ENCODE peak calls at places on chromosomes 2 and 18, in five cellular contexts. F, N, X, O and B are unnamed samples. For H3K4me1, the result is how much of the 10 kb centered on the place peaks cover.

GRCh38 chr2:173161040-173161439 is 85.4 kb downstream of the MAP3K20 start:
- DNase-seq in N (no peak), X (no peak), F (no peak), O (no peak), B (no peak)

GRCh38 chr2:74216642-74217041 is 18.2 kb downstream of the MTHFD2 start:
- DNase-seq in X (no peak), F (no peak), O (no peak), N (no peak), B (no peak)

GRCh38 chr2:2573658-2574293 is 242.7 kb upstream of the MYT1L start:
- DNase-seq in O (peak), N (no peak), X (peak), F (peak), B (no peak)

GRCh38 chr2:215594766-215595165 is 158.9 kb upstream of the FN1 start:
- DNase-seq in X (no peak), N (no peak), F (no peak), O (no peak), B (no peak)

GRCh38 chr2:100260712-100261620 is 61.3 kb downstream of the LONRF2 start:
- DNase-seq in N (peak), X (peak), O (peak), F (peak), B (no peak)

GRCh38 chr2:69280796-69281412 is 106.1 kb downstream of the GFPT1 start:
- DNase-seq in O (no peak), F (no peak), X (no peak), N (no peak), B (no peak)

GRCh38 chr2:7262608-7263228 is 345.5 kb downstream of the RNF144A start:
- DNase-seq in F (no peak), N (no peak), X (no peak), O (no peak), B (no peak)

GRCh38 chr18:41524674-41525470 is 430.2 kb upstream of the PIK3C3 start:
- DNase-seq in N (no peak), O (no peak), X (no peak), F (no peak), B (no peak)

GRCh38 chr2:98479959-98480524 is 35.4 kb downstream of the INPP4A start:
- DNase-seq in X (peak), F (peak), O (no peak), N (no peak), B (peak)

GRCh38 chr2:64263315-64263714 is 119.1 kb upstream of the PELI1 start:
- DNase-seq in O (no peak), N (no peak), X (no peak), F (no peak), B (no peak)

GRCh38 chr2:203061346-203061745 is 46.7 kb downstream of the NBEAL1 start:
- DNase-seq in X (no peak), F (no peak), O (peak), N (no peak), B (no peak)

GRCh38 chr2:170505631-170506270 is 209.4 kb upstream of the SP5 start:
- DNase-seq in F (no peak), O (no peak), X (no peak), N (no peak), B (no peak)

GRCh38 chr2:181223239-181223638 is 233.9 kb upstream of the ITGA4 start:
- DNase-seq in X (no peak), F (no peak), N (no peak), O (no peak), B (no peak)

GRCh38 chr2:1773883-1774282 is 29.6 kb upstream of the PXDN start:
- DNase-seq in F (no peak), X (peak), O (no peak), N (no peak), B (no peak)

GRCh38 chr2:21772624-21773023 is 648.9 kb downstream of the TDRD15 start:
- DNase-seq in F (no peak), O (no peak), X (no peak), N (no peak), B (no peak)

GRCh38 chr2:31275976-31276375 is 42.0 kb downstream of the EHD3 start:
- DNase-seq in N (no peak), O (no peak), F (peak), X (no peak), B (no peak)

GRCh38 chr2:201883559-201883958 is 77.2 kb downstream of the CDK15 start:
- DNase-seq in O (no peak), N (no peak), X (no peak), F (no peak), B (no peak)

GRCh38 chr2:105756435-105756834 is 11.7 kb downstream of the NCK2 start:
- DNase-seq in N (no peak), O (no peak), F (no peak), X (no peak), B (no peak)

GRCh38 chr2:172011814-172012580 is 12.2 kb downstream of the METAP1D start:
- DNase-seq in N (no peak), O (no peak), F (no peak), X (no peak), B (no peak)

DNA sequence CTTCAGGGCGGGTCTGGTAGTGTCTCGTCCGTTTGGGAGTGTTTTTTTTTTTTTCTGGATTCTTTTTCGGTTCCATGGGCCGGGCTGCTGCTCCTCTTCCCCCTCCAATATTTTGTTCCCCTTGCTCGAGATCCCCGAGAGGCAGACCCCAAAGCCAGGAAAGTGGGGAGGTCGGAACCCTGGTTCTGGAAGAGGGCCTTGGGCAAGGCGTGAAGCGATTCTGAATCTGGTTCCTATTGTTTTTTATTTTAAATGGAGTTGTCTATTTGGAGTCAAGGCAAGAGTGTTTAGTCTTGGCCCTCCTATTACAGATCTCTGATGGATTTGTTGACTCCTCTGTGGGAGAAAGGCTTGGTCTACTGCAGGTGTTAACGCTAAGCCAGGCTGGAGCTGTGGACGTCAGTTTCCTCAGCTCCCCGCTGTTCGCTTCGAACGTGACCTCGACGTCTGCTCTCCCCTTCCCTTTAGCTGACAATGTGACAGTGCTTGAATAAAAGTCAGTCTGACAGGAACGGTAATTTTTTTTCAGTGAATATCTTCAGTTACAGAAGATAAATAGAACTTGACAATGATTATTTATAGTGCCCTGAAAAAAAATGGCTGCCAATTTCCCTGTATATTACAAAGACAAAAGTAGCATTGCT is 682 bp upstream of the DNAJC27 start:
- DNase-seq in O (peak), X (no peak), F (peak), N (no peak), B (peak)
- TF ChIP-seq POLR2AphosphoS5 in O (no peak), X (peak), F (no peak), N (no peak), B (peak)

DNA sequence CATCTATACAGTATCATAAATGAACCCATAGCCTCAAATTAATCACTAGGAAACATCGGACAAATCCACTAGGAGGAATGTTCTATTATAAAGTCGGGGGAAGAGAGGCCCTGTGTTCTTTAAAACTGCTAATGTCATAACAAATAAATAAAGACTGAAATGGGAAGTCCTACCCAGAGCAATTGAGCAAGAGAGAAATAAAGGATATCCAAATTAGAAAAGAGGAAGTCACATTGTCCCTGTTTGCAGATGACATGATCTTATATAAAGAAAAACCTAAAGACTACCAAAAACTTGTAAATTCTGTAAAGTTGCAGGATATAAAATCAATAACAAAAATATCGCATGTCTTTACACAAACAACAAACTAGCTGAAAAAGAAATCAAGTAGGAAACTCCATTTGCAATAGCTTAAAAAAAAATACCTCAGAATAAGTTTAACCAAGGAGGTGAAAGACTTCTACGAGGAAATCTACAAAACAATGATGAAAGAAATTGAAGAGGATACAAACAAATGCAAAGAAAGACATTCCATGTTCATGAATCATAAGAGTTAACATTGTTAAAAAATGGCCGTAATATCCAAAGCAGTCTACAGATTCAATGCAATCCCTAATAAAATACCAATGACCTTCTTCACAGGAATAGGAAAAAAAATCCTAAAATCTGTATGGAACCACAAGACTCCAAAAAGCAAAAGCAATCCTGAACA is 30.5 kb downstream of the RTN4 start:
- DNase-seq in O (no peak), X (no peak), N (no peak), F (no peak), B (no peak)
- H3K27ac ChIP-seq in O (no peak), X (peak), N (no peak), F (peak), B (peak)

GRCh38 chr2:10447300-10448207 is 573 bp downstream of the ODC1 start:
- DNase-seq in F (peak), N (peak), O (peak), X (peak), B (peak)

GRCh38 chr2:10448208-10448645 is at the start of gene ODC1:
- DNase-seq in O (peak), F (peak), N (peak), X (peak), B (peak)

GRCh38 chr2:10448646-10449480 is 736 bp upstream of the ODC1 start:
- DNase-seq in X (peak), F (no peak), O (peak), N (no peak), B (peak)

GRCh38 chr2:10449838-10450691 is 1.9 kb upstream of the ODC1 start:
- DNase-seq in N (no peak), X (peak), O (peak), F (peak), B (peak)

GRCh38 chr2:10449481-10449831 is 1.3 kb upstream of the ODC1 start:
- DNase-seq in F (no peak), O (no peak), N (peak), X (no peak), B (no peak)
- H3K4me1 ChIP-seq in F (under half), O (half or more), N (under half), X (half or more), B (under half)

DNA sequence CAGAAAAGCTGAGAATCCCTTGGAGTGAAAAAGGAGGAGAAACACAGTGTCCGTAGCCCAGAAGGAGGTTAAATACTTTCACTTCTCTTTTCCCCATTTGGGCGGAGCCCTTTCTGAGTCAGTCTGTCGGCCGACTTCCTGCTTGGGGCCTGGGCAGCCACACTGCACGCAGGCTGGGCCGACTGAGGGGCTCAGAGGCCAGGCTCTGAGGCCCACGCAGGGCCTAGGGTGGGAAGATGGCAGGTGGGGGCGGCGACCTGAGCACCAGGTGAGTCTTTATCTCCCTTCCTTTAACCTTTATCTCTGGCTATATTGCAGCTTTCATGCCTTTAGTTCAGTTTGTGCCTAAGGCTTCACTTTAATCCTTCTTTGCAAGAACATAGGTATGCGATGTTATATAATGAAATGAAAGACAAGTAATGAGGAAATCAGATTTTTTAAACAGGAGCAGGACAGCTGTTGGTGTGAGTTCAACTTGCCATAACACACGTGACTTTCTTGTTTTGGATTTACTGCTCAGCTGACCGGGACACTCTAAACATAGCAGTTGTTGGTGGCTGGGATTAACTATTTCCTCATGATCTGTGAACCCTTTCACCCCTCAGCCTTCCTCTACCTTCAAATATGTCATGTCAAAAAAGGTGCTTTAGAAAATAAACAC is at the start of gene SP100:
- DNase-seq in X (peak), N (peak), O (peak), F (no peak), B (peak)
- TF ChIP-seq POLR2AphosphoS5 in X (peak), N (peak), O (peak), F (peak), B (peak)

GRCh38 chr18:33835419-33835818 is 257.4 kb downstream of the ASXL3 start:
- DNase-seq in X (no peak), N (no peak), F (no peak), O (no peak), B (no peak)

GRCh38 chr18:33838084-33838483 is 260.1 kb downstream of the ASXL3 start:
- DNase-seq in N (no peak), X (no peak), F (no peak), O (no peak), B (no peak)

GRCh38 chr18:33833847-33834246 is 255.8 kb downstream of the ASXL3 start:
- DNase-seq in O (no peak), N (no peak), X (no peak), F (no peak), B (no peak)

GRCh38 chr18:33839452-33840225 is 261.6 kb downstream of the ASXL3 start:
- DNase-seq in N (peak), X (no peak), F (peak), O (peak), B (no peak)

GRCh38 chr18:33837191-33837590 is 259.2 kb downstream of the ASXL3 start:
- DNase-seq in N (no peak), X (no peak), O (no peak), F (no peak), B (no peak)
- H3K27ac ChIP-seq in N (no peak), X (no peak), O (no peak), F (no peak), B (no peak)